ENCODE peak calls at places on chromosomes 11 and 22, in ten cellular contexts. One of them, this sample, is unnamed.

GRCh38 chr22:23565288-23565941 is 14.7 kb downstream of the IGLL1 start:
- DNase-seq in stimulated activated CD8-positive, alpha-beta memory T cell treated with anti-CD3 and anti-CD28 coated beads, Interleukin-7, amount 100 ng/mL, for 1 hour: no peak
- DNase-seq in HT1080: peak; percentile 10
- DNase-seq in stimulated activated CD4-positive, alpha-beta T cell treated with anti-CD3 and anti-CD28 coated beads, Interleukin-4, amount 100 ng/mL, for 4 hours: no peak
- DNase-seq in endothelial cell of umbilical vein: no peak
- DNase-seq in CD8-positive, alpha-beta memory T cell: no peak
- DNase-seq in AG04450: no peak
- DNase-seq in anterior cingulate cortex: no peak
- DNase-seq in HS-27A: no peak
- DNase-seq in mucosa of gallbladder: no peak
- DNase-seq in this sample: no peak

GRCh38 chr11:131457163-131457562 is 86.7 kb downstream of the NTM start:
- DNase-seq in stimulated activated CD8-positive, alpha-beta memory T cell treated with anti-CD3 and anti-CD28 coated beads, Interleukin-7, amount 100 ng/mL, for 1 hour: no peak
- DNase-seq in HT1080: no peak
- DNase-seq in stimulated activated CD4-positive, alpha-beta T cell treated with anti-CD3 and anti-CD28 coated beads, Interleukin-4, amount 100 ng/mL, for 4 hours: no peak
- DNase-seq in endothelial cell of umbilical vein: no peak
- DNase-seq in CD8-positive, alpha-beta memory T cell: no peak
- DNase-seq in AG04450: no peak
- DNase-seq in anterior cingulate cortex: no peak
- DNase-seq in HS-27A: no peak
- DNase-seq in mucosa of gallbladder: no peak
- DNase-seq in this sample: no peak

GRCh38 chr22:24521791-24522245 is 26.7 kb downstream of the UPB1 start:
- DNase-seq in stimulated activated CD8-positive, alpha-beta memory T cell treated with anti-CD3 and anti-CD28 coated beads, Interleukin-7, amount 100 ng/mL, for 1 hour: no peak
- DNase-seq in HT1080: peak; percentile 69
- DNase-seq in stimulated activated CD4-positive, alpha-beta T cell treated with anti-CD3 and anti-CD28 coated beads, Interleukin-4, amount 100 ng/mL, for 4 hours: peak; percentile 17
- DNase-seq in endothelial cell of umbilical vein: peak; percentile 70
- DNase-seq in CD8-positive, alpha-beta memory T cell: no peak
- DNase-seq in AG04450: no peak
- DNase-seq in anterior cingulate cortex: no peak
- DNase-seq in HS-27A: no peak
- DNase-seq in mucosa of gallbladder: peak; percentile 53
- DNase-seq in this sample: peak; percentile 81

GRCh38 chr11:61820174-61820573 is 3.4 kb upstream of the FADS1 start:
- DNase-seq in stimulated activated CD8-positive, alpha-beta memory T cell treated with anti-CD3 and anti-CD28 coated beads, Interleukin-7, amount 100 ng/mL, for 1 hour: no peak
- DNase-seq in HT1080: peak; percentile 69
- DNase-seq in stimulated activated CD4-positive, alpha-beta T cell treated with anti-CD3 and anti-CD28 coated beads, Interleukin-4, amount 100 ng/mL, for 4 hours: no peak
- DNase-seq in endothelial cell of umbilical vein: no peak
- DNase-seq in CD8-positive, alpha-beta memory T cell: no peak
- DNase-seq in AG04450: no peak
- DNase-seq in anterior cingulate cortex: no peak
- DNase-seq in HS-27A: no peak
- DNase-seq in mucosa of gallbladder: no peak
- DNase-seq in this sample: no peak

GRCh38 chr11:66956689-66957290 is 1.4 kb downstream of the PC start:
- DNase-seq in stimulated activated CD8-positive, alpha-beta memory T cell treated with anti-CD3 and anti-CD28 coated beads, Interleukin-7, amount 100 ng/mL, for 1 hour: no peak
- DNase-seq in HT1080: no peak
- DNase-seq in stimulated activated CD4-positive, alpha-beta T cell treated with anti-CD3 and anti-CD28 coated beads, Interleukin-4, amount 100 ng/mL, for 4 hours: no peak
- DNase-seq in endothelial cell of umbilical vein: no peak
- DNase-seq in CD8-positive, alpha-beta memory T cell: no peak
- DNase-seq in AG04450: no peak
- DNase-seq in anterior cingulate cortex: no peak
- DNase-seq in HS-27A: no peak
- DNase-seq in mucosa of gallbladder: no peak
- DNase-seq in this sample: no peak

GRCh38 chr22:46728470-46728869 is 9.6 kb downstream of the CERK start:
- DNase-seq in stimulated activated CD8-positive, alpha-beta memory T cell treated with anti-CD3 and anti-CD28 coated beads, Interleukin-7, amount 100 ng/mL, for 1 hour: no peak
- DNase-seq in HT1080: no peak
- DNase-seq in stimulated activated CD4-positive, alpha-beta T cell treated with anti-CD3 and anti-CD28 coated beads, Interleukin-4, amount 100 ng/mL, for 4 hours: no peak
- DNase-seq in endothelial cell of umbilical vein: no peak
- DNase-seq in CD8-positive, alpha-beta memory T cell: no peak
- DNase-seq in AG04450: no peak
- DNase-seq in anterior cingulate cortex: no peak
- DNase-seq in HS-27A: no peak
- DNase-seq in mucosa of gallbladder: no peak
- DNase-seq in this sample: no peak

GRCh38 chr11:74024630-74025029 is 15.7 kb upstream of the UCP3 start:
- DNase-seq in stimulated activated CD8-positive, alpha-beta memory T cell treated with anti-CD3 and anti-CD28 coated beads, Interleukin-7, amount 100 ng/mL, for 1 hour: no peak
- DNase-seq in HT1080: peak; percentile 78
- DNase-seq in stimulated activated CD4-positive, alpha-beta T cell treated with anti-CD3 and anti-CD28 coated beads, Interleukin-4, amount 100 ng/mL, for 4 hours: no peak
- DNase-seq in endothelial cell of umbilical vein: peak; percentile 53
- DNase-seq in CD8-positive, alpha-beta memory T cell: no peak
- DNase-seq in AG04450: peak; percentile 59
- DNase-seq in anterior cingulate cortex: no peak
- DNase-seq in HS-27A: peak; percentile 49
- DNase-seq in mucosa of gallbladder: peak; percentile 32
- DNase-seq in this sample: peak; percentile 42

GRCh38 chr11:2775083-2775625 is 75.4 kb upstream of the KCNQ1OT1 start:
- DNase-seq in stimulated activated CD8-positive, alpha-beta memory T cell treated with anti-CD3 and anti-CD28 coated beads, Interleukin-7, amount 100 ng/mL, for 1 hour: no peak
- DNase-seq in HT1080: no peak
- DNase-seq in stimulated activated CD4-positive, alpha-beta T cell treated with anti-CD3 and anti-CD28 coated beads, Interleukin-4, amount 100 ng/mL, for 4 hours: no peak
- DNase-seq in endothelial cell of umbilical vein: no peak
- DNase-seq in CD8-positive, alpha-beta memory T cell: no peak
- DNase-seq in AG04450: no peak
- DNase-seq in anterior cingulate cortex: no peak
- DNase-seq in HS-27A: no peak
- DNase-seq in mucosa of gallbladder: peak; percentile 6
- DNase-seq in this sample: peak; percentile 19

GRCh38 chr22:46979506-46979905 is 217.1 kb downstream of the TBC1D22A start:
- DNase-seq in stimulated activated CD8-positive, alpha-beta memory T cell treated with anti-CD3 and anti-CD28 coated beads, Interleukin-7, amount 100 ng/mL, for 1 hour: no peak
- DNase-seq in HT1080: no peak
- DNase-seq in stimulated activated CD4-positive, alpha-beta T cell treated with anti-CD3 and anti-CD28 coated beads, Interleukin-4, amount 100 ng/mL, for 4 hours: no peak
- DNase-seq in endothelial cell of umbilical vein: no peak
- DNase-seq in CD8-positive, alpha-beta memory T cell: no peak
- DNase-seq in AG04450: no peak
- DNase-seq in anterior cingulate cortex: no peak
- DNase-seq in HS-27A: no peak
- DNase-seq in mucosa of gallbladder: no peak
- DNase-seq in this sample: no peak

GRCh38 chr11:88315981-88316441 is 21.5 kb downstream of the CTSC start:
- DNase-seq in stimulated activated CD8-positive, alpha-beta memory T cell treated with anti-CD3 and anti-CD28 coated beads, Interleukin-7, amount 100 ng/mL, for 1 hour: no peak
- DNase-seq in HT1080: no peak
- DNase-seq in stimulated activated CD4-positive, alpha-beta T cell treated with anti-CD3 and anti-CD28 coated beads, Interleukin-4, amount 100 ng/mL, for 4 hours: no peak
- DNase-seq in endothelial cell of umbilical vein: no peak
- DNase-seq in CD8-positive, alpha-beta memory T cell: no peak
- DNase-seq in AG04450: no peak
- DNase-seq in anterior cingulate cortex: no peak
- DNase-seq in HS-27A: no peak
- DNase-seq in mucosa of gallbladder: no peak
- DNase-seq in this sample: no peak

GRCh38 chr11:76805206-76805913 is 22.2 kb downstream of the TSKU start:
- DNase-seq in stimulated activated CD8-positive, alpha-beta memory T cell treated with anti-CD3 and anti-CD28 coated beads, Interleukin-7, amount 100 ng/mL, for 1 hour: no peak
- DNase-seq in HT1080: peak; percentile 51
- DNase-seq in stimulated activated CD4-positive, alpha-beta T cell treated with anti-CD3 and anti-CD28 coated beads, Interleukin-4, amount 100 ng/mL, for 4 hours: peak; percentile 31
- DNase-seq in endothelial cell of umbilical vein: no peak
- DNase-seq in CD8-positive, alpha-beta memory T cell: no peak
- DNase-seq in AG04450: no peak
- DNase-seq in anterior cingulate cortex: no peak
- DNase-seq in HS-27A: no peak
- DNase-seq in mucosa of gallbladder: peak; percentile 12
- DNase-seq in this sample: peak; percentile 28

GRCh38 chr11:119699227-119699626 is 29.8 kb downstream of the NECTIN1 start:
- DNase-seq in stimulated activated CD8-positive, alpha-beta memory T cell treated with anti-CD3 and anti-CD28 coated beads, Interleukin-7, amount 100 ng/mL, for 1 hour: no peak
- DNase-seq in HT1080: no peak
- DNase-seq in stimulated activated CD4-positive, alpha-beta T cell treated with anti-CD3 and anti-CD28 coated beads, Interleukin-4, amount 100 ng/mL, for 4 hours: no peak
- DNase-seq in endothelial cell of umbilical vein: no peak
- DNase-seq in CD8-positive, alpha-beta memory T cell: no peak
- DNase-seq in AG04450: no peak
- DNase-seq in anterior cingulate cortex: no peak
- DNase-seq in HS-27A: no peak
- DNase-seq in mucosa of gallbladder: peak; percentile 45
- DNase-seq in this sample: no peak

GRCh38 chr11:93000511-93001476 is 31.3 kb downstream of the MTNR1B start:
- DNase-seq in stimulated activated CD8-positive, alpha-beta memory T cell treated with anti-CD3 and anti-CD28 coated beads, Interleukin-7, amount 100 ng/mL, for 1 hour: no peak
- DNase-seq in HT1080: peak; percentile 83
- DNase-seq in stimulated activated CD4-positive, alpha-beta T cell treated with anti-CD3 and anti-CD28 coated beads, Interleukin-4, amount 100 ng/mL, for 4 hours: no peak
- DNase-seq in endothelial cell of umbilical vein: peak; percentile 86
- DNase-seq in CD8-positive, alpha-beta memory T cell: no peak
- DNase-seq in AG04450: peak; percentile 71
- DNase-seq in anterior cingulate cortex: no peak
- DNase-seq in HS-27A: peak; percentile 91
- DNase-seq in mucosa of gallbladder: no peak
- DNase-seq in this sample: no peak

GRCh38 chr11:59778122-59778521 is 22.9 kb downstream of the STX3 start:
- DNase-seq in stimulated activated CD8-positive, alpha-beta memory T cell treated with anti-CD3 and anti-CD28 coated beads, Interleukin-7, amount 100 ng/mL, for 1 hour: no peak
- DNase-seq in HT1080: no peak
- DNase-seq in stimulated activated CD4-positive, alpha-beta T cell treated with anti-CD3 and anti-CD28 coated beads, Interleukin-4, amount 100 ng/mL, for 4 hours: no peak
- DNase-seq in endothelial cell of umbilical vein: no peak
- DNase-seq in CD8-positive, alpha-beta memory T cell: no peak
- DNase-seq in AG04450: no peak
- DNase-seq in anterior cingulate cortex: no peak
- DNase-seq in HS-27A: no peak
- DNase-seq in mucosa of gallbladder: peak; percentile 88
- DNase-seq in this sample: no peak

GRCh38 chr11:74138572-74138971 is 32.2 kb downstream of the C2CD3 start:
- DNase-seq in stimulated activated CD8-positive, alpha-beta memory T cell treated with anti-CD3 and anti-CD28 coated beads, Interleukin-7, amount 100 ng/mL, for 1 hour: no peak
- DNase-seq in HT1080: peak; percentile 98
- DNase-seq in stimulated activated CD4-positive, alpha-beta T cell treated with anti-CD3 and anti-CD28 coated beads, Interleukin-4, amount 100 ng/mL, for 4 hours: no peak
- DNase-seq in endothelial cell of umbilical vein: peak; percentile 86
- DNase-seq in CD8-positive, alpha-beta memory T cell: no peak
- DNase-seq in AG04450: peak; percentile 97
- DNase-seq in anterior cingulate cortex: no peak
- DNase-seq in HS-27A: peak; percentile 99
- DNase-seq in mucosa of gallbladder: peak; percentile 61
- DNase-seq in this sample: peak; percentile 35

GRCh38 chr11:33630936-33631748 is 69.5 kb downstream of the C11orf91 start:
- DNase-seq in stimulated activated CD8-positive, alpha-beta memory T cell treated with anti-CD3 and anti-CD28 coated beads, Interleukin-7, amount 100 ng/mL, for 1 hour: no peak
- DNase-seq in HT1080: peak; percentile 71
- DNase-seq in stimulated activated CD4-positive, alpha-beta T cell treated with anti-CD3 and anti-CD28 coated beads, Interleukin-4, amount 100 ng/mL, for 4 hours: no peak
- DNase-seq in endothelial cell of umbilical vein: no peak
- DNase-seq in CD8-positive, alpha-beta memory T cell: no peak
- DNase-seq in AG04450: no peak
- DNase-seq in anterior cingulate cortex: no peak
- DNase-seq in HS-27A: no peak
- DNase-seq in mucosa of gallbladder: no peak
- DNase-seq in this sample: no peak

GRCh38 chr11:65947603-65948125 is 2.4 kb downstream of the TSGA10IP start:
- DNase-seq in stimulated activated CD8-positive, alpha-beta memory T cell treated with anti-CD3 and anti-CD28 coated beads, Interleukin-7, amount 100 ng/mL, for 1 hour: no peak
- DNase-seq in HT1080: no peak
- DNase-seq in stimulated activated CD4-positive, alpha-beta T cell treated with anti-CD3 and anti-CD28 coated beads, Interleukin-4, amount 100 ng/mL, for 4 hours: no peak
- DNase-seq in endothelial cell of umbilical vein: no peak
- DNase-seq in CD8-positive, alpha-beta memory T cell: no peak
- DNase-seq in AG04450: no peak
- DNase-seq in anterior cingulate cortex: no peak
- DNase-seq in HS-27A: no peak
- DNase-seq in mucosa of gallbladder: no peak
- DNase-seq in this sample: no peak

GRCh38 chr11:63845305-63845704 is 6.4 kb downstream of the MARK2 start:
- DNase-seq in stimulated activated CD8-positive, alpha-beta memory T cell treated with anti-CD3 and anti-CD28 coated beads, Interleukin-7, amount 100 ng/mL, for 1 hour: no peak
- DNase-seq in HT1080: peak; percentile 52
- DNase-seq in stimulated activated CD4-positive, alpha-beta T cell treated with anti-CD3 and anti-CD28 coated beads, Interleukin-4, amount 100 ng/mL, for 4 hours: no peak
- DNase-seq in endothelial cell of umbilical vein: no peak
- DNase-seq in CD8-positive, alpha-beta memory T cell: no peak
- DNase-seq in AG04450: peak; percentile 47
- DNase-seq in anterior cingulate cortex: no peak
- DNase-seq in HS-27A: no peak
- DNase-seq in mucosa of gallbladder: no peak
- DNase-seq in this sample: no peak

GRCh38 chr11:124114942-124115781 is at the start of gene VWA5A:
- DNase-seq in stimulated activated CD8-positive, alpha-beta memory T cell treated with anti-CD3 and anti-CD28 coated beads, Interleukin-7, amount 100 ng/mL, for 1 hour: peak; percentile 39
- DNase-seq in HT1080: peak; percentile 79
- DNase-seq in stimulated activated CD4-positive, alpha-beta T cell treated with anti-CD3 and anti-CD28 coated beads, Interleukin-4, amount 100 ng/mL, for 4 hours: peak; percentile 84
- DNase-seq in endothelial cell of umbilical vein: peak; percentile 86
- DNase-seq in CD8-positive, alpha-beta memory T cell: peak; percentile 30
- DNase-seq in AG04450: peak; percentile 58
- DNase-seq in anterior cingulate cortex: peak; percentile 30
- DNase-seq in HS-27A: peak; percentile 23
- DNase-seq in mucosa of gallbladder: peak; percentile 90
- DNase-seq in this sample: peak; percentile 85

GRCh38 chr11:60717956-60718355 is 6.6 kb upstream of the MS4A18 start:
- DNase-seq in stimulated activated CD8-positive, alpha-beta memory T cell treated with anti-CD3 and anti-CD28 coated beads, Interleukin-7, amount 100 ng/mL, for 1 hour: no peak
- DNase-seq in HT1080: peak; percentile 16
- DNase-seq in stimulated activated CD4-positive, alpha-beta T cell treated with anti-CD3 and anti-CD28 coated beads, Interleukin-4, amount 100 ng/mL, for 4 hours: no peak
- DNase-seq in endothelial cell of umbilical vein: no peak
- DNase-seq in CD8-positive, alpha-beta memory T cell: no peak
- DNase-seq in AG04450: no peak
- DNase-seq in anterior cingulate cortex: no peak
- DNase-seq in HS-27A: no peak
- DNase-seq in mucosa of gallbladder: no peak
- DNase-seq in this sample: no peak

GRCh38 chr11:73245461-73245860 is 26.7 kb upstream of the P2RY6 start:
- DNase-seq in stimulated activated CD8-positive, alpha-beta memory T cell treated with anti-CD3 and anti-CD28 coated beads, Interleukin-7, amount 100 ng/mL, for 1 hour: no peak
- DNase-seq in HT1080: no peak
- DNase-seq in stimulated activated CD4-positive, alpha-beta T cell treated with anti-CD3 and anti-CD28 coated beads, Interleukin-4, amount 100 ng/mL, for 4 hours: no peak
- DNase-seq in endothelial cell of umbilical vein: no peak
- DNase-seq in CD8-positive, alpha-beta memory T cell: no peak
- DNase-seq in AG04450: no peak
- DNase-seq in anterior cingulate cortex: no peak
- DNase-seq in HS-27A: no peak
- DNase-seq in mucosa of gallbladder: no peak
- DNase-seq in this sample: no peak

GRCh38 chr11:8368772-8369171 is 105.1 kb upstream of the LMO1 start:
- DNase-seq in stimulated activated CD8-positive, alpha-beta memory T cell treated with anti-CD3 and anti-CD28 coated beads, Interleukin-7, amount 100 ng/mL, for 1 hour: no peak
- DNase-seq in HT1080: no peak
- DNase-seq in stimulated activated CD4-positive, alpha-beta T cell treated with anti-CD3 and anti-CD28 coated beads, Interleukin-4, amount 100 ng/mL, for 4 hours: no peak
- DNase-seq in endothelial cell of umbilical vein: no peak
- DNase-seq in CD8-positive, alpha-beta memory T cell: no peak
- DNase-seq in AG04450: no peak
- DNase-seq in anterior cingulate cortex: no peak
- DNase-seq in HS-27A: no peak
- DNase-seq in mucosa of gallbladder: no peak
- DNase-seq in this sample: no peak

GRCh38 chr11:113350646-113351045 is 36.3 kb downstream of the TTC12 start:
- DNase-seq in stimulated activated CD8-positive, alpha-beta memory T cell treated with anti-CD3 and anti-CD28 coated beads, Interleukin-7, amount 100 ng/mL, for 1 hour: no peak
- DNase-seq in HT1080: no peak
- DNase-seq in stimulated activated CD4-positive, alpha-beta T cell treated with anti-CD3 and anti-CD28 coated beads, Interleukin-4, amount 100 ng/mL, for 4 hours: no peak
- DNase-seq in endothelial cell of umbilical vein: no peak
- DNase-seq in CD8-positive, alpha-beta memory T cell: no peak
- DNase-seq in AG04450: no peak
- DNase-seq in anterior cingulate cortex: no peak
- DNase-seq in HS-27A: no peak
- DNase-seq in mucosa of gallbladder: no peak
- DNase-seq in this sample: no peak

GRCh38 chr22:50436134-50436830 is 38.6 kb downstream of the SBF1 start:
- DNase-seq in stimulated activated CD8-positive, alpha-beta memory T cell treated with anti-CD3 and anti-CD28 coated beads, Interleukin-7, amount 100 ng/mL, for 1 hour: no peak
- DNase-seq in HT1080: no peak
- DNase-seq in stimulated activated CD4-positive, alpha-beta T cell treated with anti-CD3 and anti-CD28 coated beads, Interleukin-4, amount 100 ng/mL, for 4 hours: no peak
- DNase-seq in endothelial cell of umbilical vein: no peak
- DNase-seq in CD8-positive, alpha-beta memory T cell: no peak
- DNase-seq in AG04450: no peak
- DNase-seq in anterior cingulate cortex: no peak
- DNase-seq in HS-27A: no peak
- DNase-seq in mucosa of gallbladder: no peak
- DNase-seq in this sample: no peak

GRCh38 chr11:103339485-103339857 is 230.2 kb downstream of the DYNC2H1 start:
- DNase-seq in stimulated activated CD8-positive, alpha-beta memory T cell treated with anti-CD3 and anti-CD28 coated beads, Interleukin-7, amount 100 ng/mL, for 1 hour: no peak
- DNase-seq in HT1080: no peak
- DNase-seq in stimulated activated CD4-positive, alpha-beta T cell treated with anti-CD3 and anti-CD28 coated beads, Interleukin-4, amount 100 ng/mL, for 4 hours: no peak
- DNase-seq in endothelial cell of umbilical vein: no peak
- DNase-seq in CD8-positive, alpha-beta memory T cell: no peak
- DNase-seq in AG04450: no peak
- DNase-seq in anterior cingulate cortex: no peak
- DNase-seq in HS-27A: no peak
- DNase-seq in mucosa of gallbladder: no peak
- DNase-seq in this sample: no peak

GRCh38 chr11:94511932-94512781 is at the start of gene C11orf97:
- DNase-seq in stimulated activated CD8-positive, alpha-beta memory T cell treated with anti-CD3 and anti-CD28 coated beads, Interleukin-7, amount 100 ng/mL, for 1 hour: peak; percentile 14
- DNase-seq in HT1080: no peak
- DNase-seq in stimulated activated CD4-positive, alpha-beta T cell treated with anti-CD3 and anti-CD28 coated beads, Interleukin-4, amount 100 ng/mL, for 4 hours: peak; percentile 56
- DNase-seq in endothelial cell of umbilical vein: peak; percentile 49
- DNase-seq in CD8-positive, alpha-beta memory T cell: peak; percentile 48
- DNase-seq in AG04450: no peak
- DNase-seq in anterior cingulate cortex: peak; percentile 35
- DNase-seq in HS-27A: no peak
- DNase-seq in mucosa of gallbladder: peak; percentile 61
- DNase-seq in this sample: peak; percentile 65

GRCh38 chr11:106426696-106427095 is 349.2 kb downstream of the AASDHPPT start:
- DNase-seq in stimulated activated CD8-positive, alpha-beta memory T cell treated with anti-CD3 and anti-CD28 coated beads, Interleukin-7, amount 100 ng/mL, for 1 hour: no peak
- DNase-seq in HT1080: no peak
- DNase-seq in stimulated activated CD4-positive, alpha-beta T cell treated with anti-CD3 and anti-CD28 coated beads, Interleukin-4, amount 100 ng/mL, for 4 hours: no peak
- DNase-seq in endothelial cell of umbilical vein: no peak
- DNase-seq in CD8-positive, alpha-beta memory T cell: no peak
- DNase-seq in AG04450: no peak
- DNase-seq in anterior cingulate cortex: no peak
- DNase-seq in HS-27A: no peak
- DNase-seq in mucosa of gallbladder: no peak
- DNase-seq in this sample: no peak

GRCh38 chr11:27296406-27296994 is 66.5 kb downstream of the CCDC34 start:
- DNase-seq in stimulated activated CD8-positive, alpha-beta memory T cell treated with anti-CD3 and anti-CD28 coated beads, Interleukin-7, amount 100 ng/mL, for 1 hour: no peak
- DNase-seq in HT1080: peak; percentile 39
- DNase-seq in stimulated activated CD4-positive, alpha-beta T cell treated with anti-CD3 and anti-CD28 coated beads, Interleukin-4, amount 100 ng/mL, for 4 hours: no peak
- DNase-seq in endothelial cell of umbilical vein: peak; percentile 66
- DNase-seq in CD8-positive, alpha-beta memory T cell: no peak
- DNase-seq in AG04450: no peak
- DNase-seq in anterior cingulate cortex: no peak
- DNase-seq in HS-27A: no peak
- DNase-seq in mucosa of gallbladder: no peak
- DNase-seq in this sample: no peak